ENCODE peak calls at places on chromosomes 1 and 21, in eight cellular contexts. H, A, K, Z, O, I, U and S are unnamed samples.

GRCh38 chr1:87683557-87683956 is 354.9 kb downstream of the LMO4 start:
- DNase-seq in H (no peak), A (no peak), K (peak; percentile 39), Z (no peak), O (peak; percentile 6), I (no peak), U (no peak), S (no peak)

GRCh38 chr1:161229896-161230295 is 4.0 kb downstream of the TOMM40L start:
- DNase-seq in H (no peak), A (no peak), K (peak; percentile 70), Z (no peak), O (no peak), I (no peak), U (no peak), S (no peak)

GRCh38 chr1:41355356-41355755 is 5.9 kb upstream of the FOXO6 start:
- DNase-seq in H (no peak), A (no peak), K (peak; percentile 2), Z (no peak), O (no peak), I (no peak), U (no peak), S (no peak)

GRCh38 chr1:4971666-4972065 is 317.3 kb downstream of the AJAP1 start:
- DNase-seq in H (no peak), A (no peak), K (no peak), Z (peak; percentile 56), O (no peak), I (no peak), U (no peak), S (no peak)

GRCh38 chr1:20717452-20718342 is at the start of gene KIF17:
- DNase-seq in H (peak; percentile 83), A (peak; percentile 24), K (peak; percentile 93), Z (no peak), O (peak; percentile 74), I (peak; percentile 66), U (peak; percentile 89), S (peak; percentile 63)

GRCh38 chr1:241582921-241583321 is 50.7 kb downstream of the KMO start:
- DNase-seq in H (no peak), A (no peak), K (no peak), Z (no peak), O (peak; percentile 32), I (no peak), U (no peak), S (no peak)

GRCh38 chr1:193629875-193630274 is 443.5 kb upstream of the B3GALT2 start:
- DNase-seq in H (peak; percentile 64), A (no peak), K (no peak), Z (no peak), O (peak; percentile 59), I (no peak), U (no peak), S (no peak)

GRCh38 chr1:116377564-116378529 is 4.8 kb downstream of the ATP1A1 start:
- DNase-seq in H (peak; percentile 95), A (no peak), K (no peak), Z (peak; percentile 83), O (peak; percentile 92), I (peak; percentile 25), U (peak; percentile 80), S (peak; percentile 92)

GRCh38 chr21:17921579-17922530 is 102.7 kb upstream of the C21orf91 start:
- DNase-seq in H (peak; percentile 87), A (no peak), K (no peak), Z (no peak), O (peak; percentile 73), I (no peak), U (peak; percentile 46), S (peak; percentile 54)

GRCh38 chr1:156750932-156751723 is at the start of gene HDGF:
- DNase-seq in H (peak; percentile 53), A (no peak), K (no peak), Z (peak; percentile 79), O (peak; percentile 44), I (peak; percentile 51), U (no peak), S (no peak)

GRCh38 chr1:9363061-9363471 is 70.4 kb downstream of the SPSB1 start:
- DNase-seq in H (no peak), A (no peak), K (no peak), Z (no peak), O (no peak), I (no peak), U (no peak), S (no peak)

GRCh38 chr1:161196521-161197451 is 2.1 kb downstream of the ADAMTS4 start:
- DNase-seq in H (peak; percentile 91), A (no peak), K (peak; percentile 80), Z (no peak), O (no peak), I (no peak), U (peak; percentile 85), S (peak; percentile 68)

GRCh38 chr1:115158181-115158580 is 68.9 kb upstream of the TSPAN2 start:
- DNase-seq in H (peak; percentile 55), A (no peak), K (no peak), Z (no peak), O (peak; percentile 87), I (no peak), U (peak; percentile 63), S (peak; percentile 81)

GRCh38 chr1:175951627-175952026 is 208.2 kb upstream of the TNR start:
- DNase-seq in H (no peak), A (no peak), K (no peak), Z (no peak), O (no peak), I (no peak), U (no peak), S (no peak)

GRCh38 chr21:37219766-37220432 is 47.2 kb downstream of the VPS26C start:
- DNase-seq in H (peak; percentile 11), A (no peak), K (no peak), Z (no peak), O (no peak), I (peak; percentile 22), U (no peak), S (no peak)

GRCh38 chr1:176857632-176858031 is 306.9 kb downstream of the ASTN1 start:
- DNase-seq in H (no peak), A (no peak), K (no peak), Z (no peak), O (peak; percentile 40), I (no peak), U (peak; percentile 51), S (no peak)

GRCh38 chr21:32122082-32122481 is 156.8 kb downstream of the MIS18A start:
- DNase-seq in H (no peak), A (no peak), K (no peak), Z (no peak), O (no peak), I (no peak), U (no peak), S (no peak)

GRCh38 chr1:34806396-34806795 is 13.6 kb downstream of the GJA4 start:
- DNase-seq in H (no peak), A (no peak), K (no peak), Z (no peak), O (peak; percentile 53), I (no peak), U (peak; percentile 78), S (peak; percentile 64)

GRCh38 chr1:27891196-27891889 is 19.0 kb downstream of the THEMIS2 start:
- DNase-seq in H (no peak), A (no peak), K (no peak), Z (no peak), O (no peak), I (no peak), U (no peak), S (no peak)

GRCh38 chr1:1402081-1402900 is 3.2 kb upstream of the CCNL2 start:
- DNase-seq in H (peak; percentile 71), A (no peak), K (peak; percentile 52), Z (no peak), O (peak; percentile 63), I (peak; percentile 51), U (peak; percentile 66), S (peak; percentile 57)